ENCODE peak calls at places on chromosomes 4 and X, in eight cellular contexts. One of them, this sample, is unnamed.

GRCh38 chr4:15368906-15369305 is 58.9 kb upstream of the C1QTNF7 start:
- DNase-seq in coronary artery: no peak
- DNase-seq in adipocyte: peak
- DNase-seq in heart left ventricle: no peak
- DNase-seq in GM23338: no peak
- DNase-seq in A549: no peak
- DNase-seq in lower leg skin: no peak
- DNase-seq in GM23248: peak
- DNase-seq in this sample: no peak

GRCh38 chr4:135185256-135185655 is 983.7 kb upstream of the PABPC4L start:
- DNase-seq in A549: no peak
- DNase-seq in lower leg skin: no peak
- DNase-seq in adipocyte: no peak
- DNase-seq in GM23338: peak
- DNase-seq in GM23248: no peak
- DNase-seq in coronary artery: no peak
- DNase-seq in heart left ventricle: no peak
- DNase-seq in this sample: no peak

GRCh38 chr4:23788460-23788859 is 101.4 kb downstream of the PPARGC1A start:
- DNase-seq in GM23338: no peak
- DNase-seq in coronary artery: no peak
- DNase-seq in heart left ventricle: no peak
- DNase-seq in A549: no peak
- DNase-seq in lower leg skin: no peak
- DNase-seq in GM23248: no peak
- DNase-seq in adipocyte: no peak
- DNase-seq in this sample: no peak

GRCh38 chr4:140423106-140423505 is 4.3 kb downstream of the CLGN start:
- DNase-seq in heart left ventricle: no peak
- DNase-seq in coronary artery: no peak
- DNase-seq in A549: no peak
- DNase-seq in GM23338: no peak
- DNase-seq in adipocyte: peak
- DNase-seq in lower leg skin: no peak
- DNase-seq in GM23248: peak
- DNase-seq in this sample: no peak

GRCh38 chr4:88037447-88037846 is 30.0 kb downstream of the PKD2 start:
- DNase-seq in heart left ventricle: no peak
- DNase-seq in coronary artery: no peak
- DNase-seq in adipocyte: no peak
- DNase-seq in lower leg skin: no peak
- DNase-seq in A549: no peak
- DNase-seq in GM23338: no peak
- DNase-seq in GM23248: no peak
- DNase-seq in this sample: no peak

GRCh38 chr4:70842761-70843435 is 3.2 kb upstream of the GRSF1 start:
- DNase-seq in heart left ventricle: no peak
- DNase-seq in coronary artery: no peak
- DNase-seq in adipocyte: no peak
- DNase-seq in lower leg skin: no peak
- DNase-seq in GM23338: no peak
- DNase-seq in A549: no peak
- DNase-seq in GM23248: no peak
- DNase-seq in this sample: no peak

GRCh38 chr4:2267320-2267811 is 5.5 kb upstream of the MXD4 start:
- DNase-seq in coronary artery: no peak
- DNase-seq in adipocyte: no peak
- DNase-seq in GM23338: no peak
- DNase-seq in heart left ventricle: no peak
- DNase-seq in lower leg skin: no peak
- DNase-seq in GM23248: no peak
- DNase-seq in A549: no peak
- DNase-seq in this sample: no peak

GRCh38 chr4:110808371-110808878 is 185.5 kb upstream of the PITX2 start:
- DNase-seq in GM23338: no peak
- DNase-seq in GM23248: peak
- DNase-seq in heart left ventricle: no peak
- DNase-seq in lower leg skin: no peak
- DNase-seq in A549: no peak
- DNase-seq in adipocyte: peak
- DNase-seq in coronary artery: no peak
- DNase-seq in this sample: no peak

GRCh38 chr4:2745981-2746806 is 9.9 kb downstream of the TNIP2 start:
- DNase-seq in GM23338: no peak
- DNase-seq in heart left ventricle: peak
- DNase-seq in adipocyte: peak
- DNase-seq in lower leg skin: no peak
- DNase-seq in GM23248: peak
- DNase-seq in coronary artery: peak
- DNase-seq in A549: peak
- DNase-seq in this sample: peak

GRCh38 chr4:52317981-52318380 is 266.9 kb downstream of the SPATA18 start:
- DNase-seq in GM23338: no peak
- DNase-seq in lower leg skin: no peak
- DNase-seq in heart left ventricle: no peak
- DNase-seq in adipocyte: no peak
- DNase-seq in coronary artery: no peak
- DNase-seq in A549: no peak
- DNase-seq in GM23248: no peak
- DNase-seq in this sample: no peak

GRCh38 chrX:101482296-101482695 is 3.0 kb upstream of the ARMCX4 start:
- DNase-seq in lower leg skin: no peak
- DNase-seq in adipocyte: peak
- DNase-seq in A549: no peak
- DNase-seq in coronary artery: no peak
- DNase-seq in GM23338: no peak
- DNase-seq in GM23248: peak
- DNase-seq in heart left ventricle: no peak
- DNase-seq in this sample: no peak

GRCh38 chrX:54358424-54359211 is 772 bp upstream of the WNK3 start:
- DNase-seq in GM23248: peak
- DNase-seq in GM23338: peak
- DNase-seq in coronary artery: peak
- DNase-seq in adipocyte: peak
- DNase-seq in A549: no peak
- DNase-seq in heart left ventricle: peak
- DNase-seq in lower leg skin: no peak
- DNase-seq in this sample: peak

GRCh38 chr4:5979981-5980380 is 38.2 kb downstream of the C4orf50 start:
- DNase-seq in GM23248: peak
- DNase-seq in A549: peak
- DNase-seq in lower leg skin: peak
- DNase-seq in adipocyte: peak
- DNase-seq in GM23338: peak
- DNase-seq in coronary artery: peak
- DNase-seq in heart left ventricle: no peak
- DNase-seq in this sample: no peak

GRCh38 chr4:83128235-83128929 is 13.9 kb upstream of the PLAC8 start:
- DNase-seq in heart left ventricle: no peak
- DNase-seq in lower leg skin: no peak
- DNase-seq in adipocyte: peak
- DNase-seq in GM23338: no peak
- DNase-seq in GM23248: peak
- DNase-seq in coronary artery: no peak
- DNase-seq in A549: no peak
- DNase-seq in this sample: no peak

GRCh38 chr4:161762796-161763195 is 401.0 kb downstream of the FSTL5 start:
- DNase-seq in GM23338: no peak
- DNase-seq in adipocyte: peak
- DNase-seq in A549: no peak
- DNase-seq in heart left ventricle: no peak
- DNase-seq in lower leg skin: no peak
- DNase-seq in GM23248: no peak
- DNase-seq in coronary artery: no peak
- DNase-seq in this sample: no peak

GRCh38 chrX:48890296-48890925 is 7.2 kb downstream of the TIMM17B start:
- DNase-seq in lower leg skin: peak
- DNase-seq in GM23248: peak
- DNase-seq in GM23338: peak
- DNase-seq in coronary artery: no peak
- DNase-seq in adipocyte: no peak
- DNase-seq in heart left ventricle: no peak
- DNase-seq in A549: no peak
- DNase-seq in this sample: no peak

GRCh38 chr4:113101669-113102068 is 52.2 kb downstream of the ANK2 start:
- DNase-seq in A549: no peak
- DNase-seq in GM23338: no peak
- DNase-seq in heart left ventricle: no peak
- DNase-seq in adipocyte: peak
- DNase-seq in coronary artery: no peak
- DNase-seq in GM23248: peak
- DNase-seq in lower leg skin: no peak
- DNase-seq in this sample: no peak

GRCh38 chrX:24963823-24964222 is 51.9 kb downstream of the ARX start:
- DNase-seq in A549: no peak
- DNase-seq in adipocyte: no peak
- DNase-seq in coronary artery: no peak
- DNase-seq in heart left ventricle: no peak
- DNase-seq in lower leg skin: no peak
- DNase-seq in GM23248: no peak
- DNase-seq in GM23338: peak
- DNase-seq in this sample: no peak

GRCh38 chr4:105471566-105472176 is 2.2 kb downstream of the PPA2 start:
- DNase-seq in lower leg skin: peak
- DNase-seq in GM23338: peak
- DNase-seq in A549: peak
- DNase-seq in adipocyte: peak
- DNase-seq in GM23248: peak
- DNase-seq in coronary artery: no peak
- DNase-seq in heart left ventricle: no peak
- DNase-seq in this sample: no peak
- H3K4me3 ChIP-seq in lower leg skin: no peak
- H3K4me3 ChIP-seq in GM23338: peak
- H3K4me3 ChIP-seq in A549: peak
- H3K4me3 ChIP-seq in adipocyte: peak
- H3K4me3 ChIP-seq in GM23248: peak
- H3K4me3 ChIP-seq in coronary artery: peak
- H3K4me3 ChIP-seq in heart left ventricle: no peak
- H3K4me3 ChIP-seq in this sample: peak

DNA sequence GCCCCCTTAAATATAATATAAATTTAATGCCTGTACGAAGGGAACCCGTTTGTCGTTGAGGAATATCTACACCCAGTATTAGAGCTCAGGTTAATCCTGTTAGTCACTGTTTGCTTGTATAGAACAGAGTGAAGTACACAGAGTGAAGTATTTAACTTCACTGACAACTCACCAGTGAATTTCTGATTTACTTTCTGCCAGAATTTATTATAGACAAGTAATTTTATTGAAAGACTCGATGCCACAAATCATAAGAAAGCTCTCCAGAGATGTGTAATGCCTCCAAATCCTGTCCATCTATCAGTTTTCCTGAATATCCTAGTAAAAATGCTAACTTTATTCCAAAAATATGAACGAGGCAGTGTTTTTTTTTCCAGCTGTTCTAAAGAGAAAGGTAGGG is 1.6 kb downstream of the GAB1 start:
- DNase-seq in A549: no peak
- DNase-seq in heart left ventricle: no peak
- DNase-seq in lower leg skin: no peak
- DNase-seq in adipocyte: no peak
- DNase-seq in GM23338: no peak
- DNase-seq in GM23248: peak
- DNase-seq in coronary artery: no peak
- DNase-seq in this sample: no peak
- H3K4me3 ChIP-seq in A549: no peak
- H3K4me3 ChIP-seq in heart left ventricle: no peak
- H3K4me3 ChIP-seq in lower leg skin: no peak
- H3K4me3 ChIP-seq in adipocyte: peak
- H3K4me3 ChIP-seq in GM23338: peak
- H3K4me3 ChIP-seq in GM23248: peak
- H3K4me3 ChIP-seq in coronary artery: peak
- H3K4me3 ChIP-seq in this sample: peak

GRCh38 chr4:152327606-152328453 is 208.1 kb downstream of the FBXW7 start:
- DNase-seq in heart left ventricle: no peak
- DNase-seq in A549: no peak
- DNase-seq in adipocyte: no peak
- DNase-seq in lower leg skin: no peak
- DNase-seq in GM23338: no peak
- DNase-seq in GM23248: no peak
- DNase-seq in coronary artery: no peak
- DNase-seq in this sample: no peak
- H3K4me3 ChIP-seq in heart left ventricle: no peak
- H3K4me3 ChIP-seq in A549: no peak
- H3K4me3 ChIP-seq in adipocyte: no peak
- H3K4me3 ChIP-seq in lower leg skin: no peak
- H3K4me3 ChIP-seq in GM23338: no peak
- H3K4me3 ChIP-seq in GM23248: no peak
- H3K4me3 ChIP-seq in coronary artery: no peak
- H3K4me3 ChIP-seq in this sample: no peak

DNA sequence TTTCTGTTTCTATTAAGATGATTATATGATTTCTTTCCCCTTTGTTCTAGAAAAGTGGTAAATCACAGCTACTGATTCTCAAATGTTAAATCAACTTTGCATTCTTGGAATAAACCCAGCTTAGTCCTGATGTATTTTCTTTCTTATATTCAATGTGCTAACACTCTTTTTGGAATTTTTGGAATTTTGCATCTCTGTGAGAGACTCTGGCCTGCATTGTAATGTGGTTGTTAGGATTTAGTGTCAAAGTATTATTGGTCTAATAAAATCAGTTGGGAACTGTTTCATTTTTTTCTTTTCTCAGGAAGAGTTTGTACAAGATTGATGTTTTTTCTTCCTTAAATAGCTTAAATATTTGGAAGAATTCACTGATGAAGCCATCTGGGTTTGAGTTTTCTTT is 109.6 kb downstream of the KIT start:
- DNase-seq in coronary artery: no peak
- DNase-seq in lower leg skin: no peak
- DNase-seq in GM23338: no peak
- DNase-seq in adipocyte: peak
- DNase-seq in heart left ventricle: no peak
- DNase-seq in A549: no peak
- DNase-seq in GM23248: no peak
- DNase-seq in this sample: no peak
- H3K4me3 ChIP-seq in coronary artery: no peak
- H3K4me3 ChIP-seq in lower leg skin: no peak
- H3K4me3 ChIP-seq in GM23338: no peak
- H3K4me3 ChIP-seq in adipocyte: no peak
- H3K4me3 ChIP-seq in heart left ventricle: no peak
- H3K4me3 ChIP-seq in A549: no peak
- H3K4me3 ChIP-seq in GM23248: no peak
- H3K4me3 ChIP-seq in this sample: no peak

GRCh38 chrX:124346877-124347241 is 496 bp downstream of the SH2D1A start:
- DNase-seq in A549: no peak
- DNase-seq in coronary artery: no peak
- DNase-seq in heart left ventricle: no peak
- DNase-seq in GM23338: no peak
- DNase-seq in GM23248: no peak
- DNase-seq in lower leg skin: no peak
- DNase-seq in adipocyte: no peak
- DNase-seq in this sample: no peak
- H3K4me3 ChIP-seq in A549: no peak
- H3K4me3 ChIP-seq in coronary artery: no peak
- H3K4me3 ChIP-seq in heart left ventricle: no peak
- H3K4me3 ChIP-seq in GM23338: no peak
- H3K4me3 ChIP-seq in GM23248: no peak
- H3K4me3 ChIP-seq in lower leg skin: no peak
- H3K4me3 ChIP-seq in adipocyte: no peak
- H3K4me3 ChIP-seq in this sample: peak

This sample was measured in lower lobe of right lung.